ENCODE peak calls at places on chromosomes 16 and 17, in six cellular contexts. Y, X, G, S, R and D are unnamed samples.

GRCh38 chr17:6894206-6894528 is 62.6 kb upstream of the TEKT1 start:
- DNase-seq in Y (no peak), X (peak), G (no peak), S (peak), R (peak), D (no peak)

GRCh38 chr16:84862804-84863484 is 43.2 kb downstream of the CRISPLD2 start:
- DNase-seq in Y (no peak), X (no peak), G (no peak), S (no peak), R (no peak), D (no peak)

GRCh38 chr17:57164814-57165213 is 79.8 kb downstream of the AKAP1 start:
- DNase-seq in Y (no peak), X (no peak), G (no peak), S (no peak), R (no peak), D (peak)

GRCh38 chr16:89120921-89121351 is 27.3 kb downstream of the ACSF3 start:
- DNase-seq in Y (no peak), X (no peak), G (no peak), S (no peak), R (no peak), D (no peak)

GRCh38 chr16:20383106-20384029 is 21.2 kb downstream of the PDILT start:
- DNase-seq in Y (peak), X (peak), G (peak), S (peak), R (peak), D (peak)

GRCh38 chr17:68698761-68699160 is 97.6 kb upstream of the FAM20A start:
- DNase-seq in Y (no peak), X (no peak), G (peak), S (no peak), R (no peak), D (no peak)

GRCh38 chr16:65176603-65177002 is 54.7 kb upstream of the CDH11 start:
- DNase-seq in Y (peak), X (no peak), G (peak), S (no peak), R (no peak), D (no peak)

GRCh38 chr16:56198755-56199114 is 7.4 kb downstream of the GNAO1 start:
- DNase-seq in Y (no peak), X (no peak), G (no peak), S (no peak), R (no peak), D (no peak)

GRCh38 chr17:4764612-4765011 is 7.1 kb upstream of the TM4SF5 start:
- DNase-seq in Y (no peak), X (no peak), G (no peak), S (no peak), R (no peak), D (no peak)

GRCh38 chr16:20676268-20676828 is 21.1 kb downstream of the ACSM1 start:
- DNase-seq in Y (no peak), X (no peak), G (no peak), S (no peak), R (no peak), D (no peak)

GRCh38 chr17:18087610-18088491 is at the start of gene DRG2:
- DNase-seq in Y (peak), X (peak), G (peak), S (peak), R (peak), D (peak)

GRCh38 chr16:65116216-65116615 is 5.6 kb downstream of the CDH11 start:
- DNase-seq in Y (no peak), X (no peak), G (no peak), S (no peak), R (no peak), D (no peak)

GRCh38 chr17:19940722-19941464 is 36.7 kb downstream of the AKAP10 start:
- DNase-seq in Y (peak), X (no peak), G (peak), S (no peak), R (no peak), D (peak)

GRCh38 chr16:72247821-72248253 is 75.9 kb upstream of the PMFBP1 start:
- DNase-seq in Y (peak), X (no peak), G (peak), S (no peak), R (no peak), D (no peak)

GRCh38 chr16:4089811-4090293 is 26.4 kb downstream of the ADCY9 start:
- DNase-seq in Y (no peak), X (no peak), G (no peak), S (no peak), R (no peak), D (no peak)

GRCh38 chr17:51372345-51373004 is 112.1 kb downstream of the UTP18 start:
- DNase-seq in Y (peak), X (peak), G (peak), S (no peak), R (no peak), D (no peak)

GRCh38 chr17:31843382-31843780 is 15.7 kb downstream of the COPRS start:
- DNase-seq in Y (peak), X (no peak), G (no peak), S (no peak), R (no peak), D (no peak)

GRCh38 chr17:77924757-77925336 is 33.7 kb upstream of the TNRC6C start:
- DNase-seq in Y (peak), X (peak), G (no peak), S (no peak), R (peak), D (no peak)

GRCh38 chr17:48427598-48427997 is 2.4 kb downstream of the SKAP1 start:
- DNase-seq in Y (no peak), X (no peak), G (peak), S (no peak), R (no peak), D (no peak)

GRCh38 chr17:32628645-32629044 is 141.9 kb downstream of the CDK5R1 start:
- DNase-seq in Y (no peak), X (no peak), G (no peak), S (no peak), R (no peak), D (no peak)

GRCh38 chr17:72657467-72658317 is 434.8 kb downstream of the SLC39A11 start:
- DNase-seq in Y (peak), X (no peak), G (no peak), S (no peak), R (no peak), D (no peak)

GRCh38 chr17:27756467-27757371 is 43.6 kb downstream of the NOS2 start:
- DNase-seq in Y (peak), X (peak), G (peak), S (peak), R (no peak), D (peak)

GRCh38 chr16:50598256-50598894 is 50.2 kb downstream of the NKD1 start:
- DNase-seq in Y (no peak), X (no peak), G (no peak), S (no peak), R (no peak), D (no peak)

GRCh38 chr17:63224644-63225043 is 221.5 kb downstream of the CYB561 start:
- DNase-seq in Y (no peak), X (no peak), G (no peak), S (no peak), R (no peak), D (no peak)

GRCh38 chr17:32634167-32634566 is 147.4 kb downstream of the CDK5R1 start:
- DNase-seq in Y (no peak), X (no peak), G (no peak), S (no peak), R (no peak), D (no peak)

GRCh38 chr16:17939052-17939673 is 397.4 kb downstream of the NPIPA8 start:
- DNase-seq in Y (no peak), X (no peak), G (no peak), S (no peak), R (no peak), D (no peak)

GRCh38 chr16:16042076-16042475 is 92.7 kb downstream of the ABCC1 start:
- DNase-seq in Y (peak), X (no peak), G (peak), S (no peak), R (no peak), D (no peak)

GRCh38 chr17:51298508-51299371 is 38.4 kb downstream of the UTP18 start:
- DNase-seq in Y (peak), X (peak), G (peak), S (peak), R (no peak), D (peak)

GRCh38 chr16:79093554-79093967 is 507.0 kb downstream of the MAF start:
- DNase-seq in Y (no peak), X (no peak), G (no peak), S (no peak), R (no peak), D (peak)

GRCh38 chr16:58685084-58685449 is 497 bp upstream of the SLC38A7 start:
- DNase-seq in Y (no peak), X (no peak), G (no peak), S (no peak), R (no peak), D (no peak)

GRCh38 chr16:51982715-51983680 is 563.9 kb downstream of the TOX3 start:
- DNase-seq in Y (peak), X (peak), G (peak), S (peak), R (no peak), D (peak)

GRCh38 chr17:78687125-78687524 is 94.9 kb downstream of the CYTH1 start:
- DNase-seq in Y (no peak), X (no peak), G (no peak), S (no peak), R (no peak), D (no peak)

GRCh38 chr17:69607162-69607834 is 192.8 kb downstream of the MAP2K6 start:
- DNase-seq in Y (peak), X (peak), G (peak), S (peak), R (peak), D (peak)

DNA sequence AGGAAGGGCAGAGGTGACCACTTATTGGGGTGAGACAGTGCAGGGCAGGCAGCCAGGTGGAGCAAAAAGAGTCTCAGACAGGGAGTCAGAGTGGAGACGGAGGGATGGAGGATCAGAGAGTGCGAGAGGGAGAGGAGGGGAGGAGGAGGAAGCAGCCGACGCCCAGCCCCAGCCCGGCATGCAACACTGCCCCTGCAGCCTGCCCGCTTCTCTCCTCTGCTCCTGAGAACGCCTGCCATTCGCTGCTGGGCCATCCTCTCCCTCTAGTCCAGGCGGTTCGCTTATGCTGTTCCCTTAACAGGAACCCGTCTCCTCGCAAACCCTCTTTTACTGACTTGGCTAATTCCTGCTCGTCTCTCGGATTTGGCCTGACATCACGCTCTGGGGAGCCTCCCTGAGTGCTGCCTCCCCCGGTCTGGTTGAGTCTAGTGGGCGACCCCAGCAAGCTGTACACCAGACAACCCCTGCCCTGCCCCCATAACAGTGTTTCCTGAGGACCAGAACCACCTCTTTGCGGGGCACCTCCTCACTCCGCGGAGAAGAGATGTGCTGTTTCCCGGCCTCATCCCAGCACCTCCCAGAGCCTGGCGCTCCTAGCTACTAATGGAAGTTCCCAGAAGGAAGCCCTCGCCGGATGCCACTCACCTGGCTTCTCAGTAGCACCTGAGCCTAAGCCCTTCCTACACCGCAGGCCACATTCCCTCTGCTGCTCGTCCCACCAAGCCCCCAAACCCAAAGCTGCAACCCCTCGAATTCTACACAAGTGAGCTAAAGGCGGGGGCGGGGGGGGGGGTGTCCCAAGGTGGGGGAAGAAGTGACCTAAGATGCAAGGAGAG is 61.2 kb upstream of the CCL1 start:
- DNase-seq in Y (no peak), X (peak), G (no peak), S (no peak), R (no peak), D (no peak)
- H3K14ac ChIP-seq in Y (no peak), X (no peak), G (no peak), S (peak), R (no peak), D (no peak)

GRCh38 chr17:22512057-22512456 is 819.7 kb downstream of the KCNJ18 start:
- DNase-seq in Y (no peak), X (no peak), G (no peak), S (no peak), R (no peak), D (no peak)
- H3K14ac ChIP-seq in Y (no peak), X (no peak), G (no peak), S (no peak), R (no peak), D (no peak)

GRCh38 chr16:81806696-81807095 is 27.6 kb downstream of the PLCG2 start:
- DNase-seq in Y (no peak), X (no peak), G (no peak), S (no peak), R (no peak), D (no peak)
- H3K14ac ChIP-seq in Y (no peak), X (no peak), G (no peak), S (no peak), R (no peak), D (no peak)

GRCh38 chr16:86681440-86681838 is 103.1 kb downstream of the FOXL1 start:
- DNase-seq in Y (no peak), X (no peak), G (no peak), S (no peak), R (no peak), D (no peak)

GRCh38 chr16:86679490-86679889 is 101.1 kb downstream of the FOXL1 start:
- DNase-seq in Y (no peak), X (no peak), G (no peak), S (no peak), R (no peak), D (no peak)

GRCh38 chr16:86682219-86682904 is 104.0 kb downstream of the FOXL1 start:
- DNase-seq in Y (no peak), X (no peak), G (no peak), S (no peak), R (no peak), D (no peak)

GRCh38 chr16:86680661-86681439 is 102.5 kb downstream of the FOXL1 start:
- DNase-seq in Y (no peak), X (no peak), G (no peak), S (no peak), R (no peak), D (no peak)

DNA sequence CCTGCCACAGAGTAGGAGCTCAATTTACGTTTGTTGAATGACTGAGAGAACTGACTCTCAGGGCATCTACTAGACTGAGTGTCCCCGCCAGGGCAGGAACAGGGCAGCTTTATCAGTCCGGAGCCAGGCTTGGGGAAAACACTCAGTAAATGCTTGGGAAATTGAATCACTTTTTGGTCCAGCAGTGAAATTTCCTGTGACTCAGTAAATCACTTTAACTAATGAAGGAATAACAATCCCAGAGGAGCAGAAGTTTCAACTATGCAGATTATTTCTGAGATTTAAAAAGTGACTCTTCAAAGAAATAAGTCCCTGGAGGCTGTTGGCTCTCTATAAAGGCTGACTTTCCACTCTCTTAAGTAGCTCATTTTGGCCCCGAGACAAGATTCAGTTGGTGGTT is 101.8 kb downstream of the FOXL1 start:
- DNase-seq in Y (peak), X (no peak), G (peak), S (no peak), R (no peak), D (no peak)
- H3K14ac ChIP-seq in Y (no peak), X (no peak), G (no peak), S (no peak), R (no peak), D (no peak)